ENCODE peak calls at places on chromosomes 7 and 10, in eight cellular contexts. J is midbrain; X is activated T-helper 2 cell treated with anti-CD3 and anti-CD28 coated beads, Interferon-gamma antibody, Interleukin-2, Interleukin-4, amounts not matched to agents 10 μg/mL and 5 μg/mL and 100 μg/mL, durations not matched to agents 14 hours and 24 hours and 36 hours; F is upper lobe of right lung; U is activated naive CD4-positive, alpha-beta T cell treated with anti-CD3 and anti-CD28 coated beads for 36 hours; Q is choroid plexus epithelial cell; I is iris pigment epithelial cell; G is activated CD4-positive, alpha-beta T cell treated with anti-CD3 and anti-CD28 coated beads for 4 hours. E is an unnamed sample.

GRCh38 chr7:127885843-127886242 is 145.4 kb downstream of the LRRC4 start:
- DNase-seq in F (no peak), X (no peak), J (no peak), U (no peak), G (no peak), Q (peak), I (peak), E (no peak)

GRCh38 chr10:94077042-94077441 is 83.3 kb downstream of the PLCE1 start:
- DNase-seq in G (no peak), U (no peak), J (no peak), Q (no peak), X (no peak), I (no peak), F (no peak), E (no peak)

GRCh38 chr10:61890430-61890829 is 11.1 kb upstream of the ARID5B start:
- DNase-seq in J (no peak), I (peak), U (no peak), F (no peak), G (no peak), Q (no peak), X (no peak), E (no peak)

GRCh38 chr10:43667736-43668371 is 19.2 kb upstream of the ZNF32 start:
- DNase-seq in X (no peak), G (no peak), U (no peak), J (no peak), F (no peak), Q (no peak), I (no peak), E (no peak)

GRCh38 chr7:123675092-123675473 is 19.4 kb downstream of the LMOD2 start:
- DNase-seq in I (peak), U (no peak), Q (peak), J (no peak), G (no peak), X (no peak), F (no peak), E (no peak)

GRCh38 chr10:19702215-19702614 is 114.0 kb upstream of the PLXDC2 start:
- DNase-seq in Q (peak), X (no peak), G (no peak), J (no peak), F (no peak), I (peak), U (no peak), E (no peak)

GRCh38 chr10:96588601-96589419 is 2.0 kb upstream of the TM9SF3 start:
- DNase-seq in Q (no peak), J (no peak), G (peak), F (no peak), U (peak), X (no peak), I (no peak), E (no peak)

GRCh38 chr7:94907420-94908203 is at the start of gene PPP1R9A:
- DNase-seq in Q (no peak), F (peak), X (no peak), G (no peak), U (no peak), J (peak), I (peak), E (peak)

GRCh38 chr10:11846542-11846941 is 23.4 kb downstream of the PROSER2 start:
- DNase-seq in U (no peak), F (peak), G (no peak), J (no peak), X (no peak), I (peak), Q (no peak), E (no peak)

GRCh38 chr10:97060441-97061084 is 125.2 kb downstream of the SLIT1 start:
- DNase-seq in X (no peak), J (no peak), I (peak), F (no peak), G (no peak), Q (peak), U (no peak), E (no peak)

GRCh38 chr7:81210092-81211064 is 291.5 kb upstream of the SEMA3C start:
- DNase-seq in J (no peak), Q (peak), G (no peak), U (no peak), F (no peak), I (peak), X (no peak), E (no peak)

GRCh38 chr10:77248104-77248503 is 389.5 kb downstream of the KCNMA1 start:
- DNase-seq in F (no peak), J (no peak), Q (peak), I (no peak), U (no peak), G (no peak), X (no peak), E (no peak)

GRCh38 chr7:20374391-20374790 is 43.7 kb downstream of the ITGB8 start:
- DNase-seq in G (no peak), F (no peak), Q (no peak), U (no peak), J (no peak), X (no peak), I (no peak), E (peak)

GRCh38 chr10:32661346-32661745 is 215.4 kb downstream of the CCDC7 start:
- DNase-seq in Q (no peak), X (no peak), I (no peak), U (no peak), J (no peak), G (no peak), F (no peak), E (no peak)

GRCh38 chr7:123656544-123657303 is 1.1 kb downstream of the LMOD2 start:
- DNase-seq in U (no peak), X (no peak), J (no peak), I (no peak), Q (no peak), G (no peak), F (no peak), E (no peak)

GRCh38 chr7:39749177-39749576 is 125.8 kb downstream of the RALA start:
- DNase-seq in F (no peak), J (no peak), G (no peak), Q (peak), X (no peak), U (no peak), I (peak), E (no peak)

GRCh38 chr10:70277396-70278030 is 6.3 kb downstream of the NPFFR1 start:
- DNase-seq in I (no peak), X (no peak), J (no peak), F (no peak), U (no peak), G (no peak), Q (no peak), E (no peak)

GRCh38 chr10:22366771-22367170 is 21.5 kb downstream of the SPAG6 start:
- DNase-seq in J (no peak), G (no peak), F (no peak), I (no peak), Q (no peak), U (no peak), X (no peak), E (no peak)

GRCh38 chr10:60101821-60102220 is 195.5 kb upstream of the CCDC6 start:
- DNase-seq in J (no peak), X (no peak), Q (no peak), F (no peak), I (no peak), G (no peak), U (no peak), E (no peak)

GRCh38 chr7:108308276-108308675 is 148.0 kb downstream of the NRCAM start:
- DNase-seq in U (no peak), G (no peak), F (no peak), X (no peak), I (peak), J (no peak), Q (peak), E (no peak)

GRCh38 chr10:79444243-79445119 is 943 bp downstream of the ZCCHC24 start:
- DNase-seq in U (peak), X (peak), F (peak), I (peak), J (peak), G (peak), Q (peak), E (peak)

GRCh38 chr7:55020481-55020871 is 1.7 kb downstream of the EGFR start:
- DNase-seq in F (peak), U (no peak), X (no peak), Q (peak), G (no peak), I (peak), J (no peak), E (no peak)

GRCh38 chr10:53952698-53953097 is 848.3 kb downstream of the PCDH15 start:
- DNase-seq in J (no peak), U (no peak), G (no peak), F (peak), Q (no peak), X (no peak), I (no peak), E (no peak)

GRCh38 chr7:51090411-51090810 is 226.2 kb downstream of the COBL start:
- DNase-seq in U (no peak), J (no peak), Q (no peak), G (no peak), I (no peak), F (no peak), X (no peak), E (no peak)

GRCh38 chr10:48599830-48600134 is 5.1 kb downstream of the ARHGAP22 start:
- DNase-seq in G (no peak), X (no peak), F (no peak), I (no peak), U (no peak), J (no peak), Q (no peak), E (no peak)

GRCh38 chr7:39688611-39689485 is 65.5 kb downstream of the RALA start:
- DNase-seq in G (no peak), Q (no peak), F (no peak), X (no peak), U (peak), I (peak), J (no peak), E (no peak)

GRCh38 chr7:116478834-116479233 is 20.7 kb upstream of the CAV2 start:
- DNase-seq in U (no peak), J (no peak), F (no peak), X (no peak), G (no peak), Q (no peak), I (no peak), E (no peak)

GRCh38 chr7:24401628-24402593 is 117.9 kb downstream of the NPY start:
- DNase-seq in X (no peak), J (peak), Q (peak), F (no peak), G (no peak), I (peak), U (no peak), E (no peak)

GRCh38 chr10:65501259-65501658 is 1424.6 kb upstream of the LRRTM3 start:
- DNase-seq in G (no peak), J (no peak), F (no peak), Q (no peak), U (no peak), I (no peak), X (no peak), E (no peak)

GRCh38 chr10:100163704-100164621 is 21.9 kb downstream of the ERLIN1 start:
- DNase-seq in J (no peak), I (peak), X (no peak), U (no peak), G (no peak), Q (peak), F (no peak), E (no peak)

GRCh38 chr10:124125305-124126116 is 32.1 kb upstream of the CHST15 start:
- DNase-seq in X (no peak), I (peak), F (no peak), G (no peak), Q (peak), U (peak), J (no peak), E (no peak)